ENCODE peak calls at places on chromosome 16, in six cellular contexts. J, Q, A, F, Z and T are unnamed samples.

GRCh38 chr16:23030001-23030400 is 119.3 kb downstream of the USP31 start:
- DNase-seq in F (no peak), J (peak), Q (no peak), Z (no peak), A (no peak), T (no peak)

GRCh38 chr16:77375396-77375795 is 59.4 kb downstream of the ADAMTS18 start:
- DNase-seq in J (no peak), F (no peak), A (no peak), Z (no peak), Q (no peak), T (no peak)

GRCh38 chr16:26644912-26645543 is 421.7 kb upstream of the C16orf82 start:
- DNase-seq in Q (no peak), F (no peak), A (no peak), Z (no peak), J (no peak), T (no peak)

GRCh38 chr16:7086842-7087616 is 245.6 kb upstream of the RBFOX1 start:
- DNase-seq in F (no peak), J (no peak), Q (peak), A (peak), Z (no peak), T (no peak)

GRCh38 chr16:70761656-70762055 is 39.3 kb downstream of the VAC14 start:
- DNase-seq in F (no peak), Z (no peak), Q (no peak), J (peak), A (no peak), T (no peak)

GRCh38 chr16:26672206-26672605 is 394.5 kb upstream of the C16orf82 start:
- DNase-seq in Z (no peak), Q (no peak), A (no peak), F (no peak), J (no peak), T (no peak)

GRCh38 chr16:81005644-81006471 is 827 bp downstream of the CMC2 start:
- DNase-seq in Z (no peak), F (no peak), J (no peak), Q (peak), A (no peak), T (no peak)

GRCh38 chr16:79261461-79261860 is 339.1 kb downstream of the MAF start:
- DNase-seq in Q (peak), J (peak), A (peak), F (no peak), Z (no peak), T (no peak)

GRCh38 chr16:24367186-24367585 is 111.1 kb downstream of the CACNG3 start:
- DNase-seq in Q (no peak), A (peak), F (no peak), Z (no peak), J (no peak), T (no peak)

GRCh38 chr16:13335894-13336293 is 434.5 kb downstream of the SHISA9 start:
- DNase-seq in F (no peak), A (peak), Z (no peak), J (no peak), Q (no peak), T (no peak)

GRCh38 chr16:4327782-4328579 is 12.1 kb downstream of the GLIS2 start:
- DNase-seq in Z (no peak), F (no peak), A (peak), Q (peak), J (peak), T (no peak)

GRCh38 chr16:84478172-84478948 is 26.1 kb downstream of the MEAK7 start:
- DNase-seq in Q (no peak), A (no peak), Z (no peak), F (no peak), J (no peak), T (peak)

GRCh38 chr16:75267631-75268264 is 16.3 kb upstream of the BCAR1 start:
- DNase-seq in J (no peak), Z (no peak), F (peak), A (no peak), Q (no peak), T (no peak)

GRCh38 chr16:87304951-87305350 is 12.2 kb downstream of the C16orf95 start:
- DNase-seq in Z (no peak), J (no peak), Q (no peak), F (no peak), A (no peak), T (no peak)

GRCh38 chr16:68265078-68265925 is 976 bp downstream of the SLC7A6 start:
- DNase-seq in Q (no peak), A (no peak), F (peak), J (peak), Z (no peak), T (no peak)

GRCh38 chr16:5490499-5490898 is 392.9 kb upstream of the EEF2KMT start:
- DNase-seq in Q (peak), A (peak), F (no peak), J (no peak), Z (no peak), T (no peak)

GRCh38 chr16:64138621-64139020 is 983.2 kb downstream of the CDH11 start:
- DNase-seq in Z (no peak), Q (no peak), A (no peak), F (no peak), J (no peak), T (no peak)

GRCh38 chr16:64865037-64865696 is 256.7 kb downstream of the CDH11 start:
- DNase-seq in A (no peak), F (no peak), Q (no peak), Z (no peak), J (no peak), T (no peak)

GRCh38 chr16:22424161-22424937 is 49.9 kb upstream of the CDR2 start:
- DNase-seq in A (no peak), F (no peak), J (no peak), Q (no peak), Z (no peak), T (no peak)

GRCh38 chr16:56911771-56912541 is 20.0 kb upstream of the HERPUD1 start:
- DNase-seq in F (no peak), Q (no peak), J (peak), Z (no peak), A (no peak), T (no peak)

GRCh38 chr16:49622084-49622390 is 233.9 kb downstream of the ZNF423 start:
- DNase-seq in Q (no peak), F (no peak), A (no peak), J (no peak), Z (no peak), T (no peak)

GRCh38 chr16:71460246-71460645 is 1.8 kb downstream of the ZNF23 start:
- DNase-seq in Z (no peak), J (no peak), F (peak), Q (no peak), A (no peak), T (peak)

GRCh38 chr16:83248735-83249469 is 558.9 kb upstream of the HSBP1 start:
- DNase-seq in J (no peak), Q (no peak), F (no peak), A (no peak), Z (no peak), T (no peak)

GRCh38 chr16:58299757-58300349 is 5.0 kb upstream of the PRSS54 start:
- DNase-seq in Q (no peak), F (no peak), J (no peak), Z (no peak), A (peak), T (no peak)

GRCh38 chr16:84119368-84119767 is 2.6 kb upstream of the MBTPS1 start:
- DNase-seq in Q (no peak), F (no peak), Z (no peak), A (no peak), J (no peak), T (no peak)

GRCh38 chr16:2190659-2191445 is 5.6 kb downstream of the CASKIN1 start:
- DNase-seq in F (no peak), A (no peak), Q (no peak), J (no peak), Z (no peak), T (no peak)

GRCh38 chr16:8923199-8923598 is 40.5 kb downstream of the USP7 start:
- DNase-seq in J (no peak), A (no peak), F (no peak), Z (no peak), Q (no peak), T (no peak)

GRCh38 chr16:88295526-88296436 is 87.0 kb upstream of the ZNF469 start:
- DNase-seq in J (no peak), F (no peak), Z (no peak), A (no peak), Q (no peak), T (no peak)

GRCh38 chr16:31077592-31078199 is 3.5 kb downstream of the ZNF646 start:
- DNase-seq in F (no peak), Z (no peak), Q (no peak), A (no peak), J (no peak), T (no peak)

GRCh38 chr16:52489894-52490293 is 57.0 kb downstream of the TOX3 start:
- DNase-seq in A (no peak), F (no peak), J (no peak), Q (no peak), Z (no peak), T (no peak)

GRCh38 chr16:89695875-89696597 is 5.5 kb downstream of the SPATA2L start:
- DNase-seq in J (no peak), F (no peak), Q (no peak), A (no peak), Z (no peak), T (no peak)

GRCh38 chr16:51651061-51651466 is 500.0 kb upstream of the SALL1 start:
- DNase-seq in Z (no peak), A (no peak), F (no peak), Q (no peak), J (no peak), T (no peak)

GRCh38 chr16:82655315-82655714 is 28.5 kb downstream of the CDH13 start:
- DNase-seq in F (no peak), Z (no peak), J (no peak), A (no peak), Q (no peak), T (peak)

GRCh38 chr16:1980026-1980769 is 1.1 kb downstream of the NOXO1 start:
- DNase-seq in Z (no peak), J (no peak), A (no peak), Q (no peak), F (no peak), T (no peak)

GRCh38 chr16:81445143-81445922 is 725 bp downstream of the CMIP start:
- DNase-seq in A (peak), F (no peak), Q (peak), Z (no peak), J (peak), T (no peak)

GRCh38 chr16:84482001-84482891 is 22.2 kb downstream of the MEAK7 start:
- DNase-seq in Q (no peak), Z (no peak), F (no peak), A (no peak), J (no peak), T (no peak)

GRCh38 chr16:22874394-22874793 is 60.4 kb downstream of the HS3ST2 start:
- DNase-seq in F (no peak), A (no peak), J (no peak), Q (no peak), Z (no peak), T (no peak)

GRCh38 chr16:35626051-35626450 is 2166.6 kb downstream of the TP53TG3F start:
- DNase-seq in J (no peak), F (no peak), Q (no peak), A (no peak), Z (no peak), T (no peak)

GRCh38 chr16:1204941-1205340 is 20.1 kb downstream of the TPSG1 start:
- DNase-seq in F (no peak), A (no peak), Z (no peak), Q (no peak), J (no peak), T (no peak)

GRCh38 chr16:2429771-2430663 is 770 bp downstream of the CCNF start:
- DNase-seq in Q (no peak), A (no peak), J (no peak), Z (no peak), F (no peak), T (no peak)